ENCODE peak calls at places on chromosomes 7 and 10, in five cellular contexts. P is OCI-LY7; N is RWPE1; L is esophagus muscularis mucosa; F is CD4-positive, alpha-beta T cell. G is an unnamed sample.

GRCh38 chr7:150956395-150957118 is 21.6 kb downstream of the KCNH2 start:
- DNase-seq in P (no peak), F (no peak), N (no peak), L (no peak), G (no peak)

GRCh38 chr7:24865994-24866615 is 108.8 kb upstream of the GSDME start:
- DNase-seq in N (no peak), P (no peak), L (no peak), F (no peak), G (no peak)

GRCh38 chr10:17227367-17228080 is 517 bp upstream of the VIM start:
- DNase-seq in F (no peak), L (no peak), P (peak; percentile 24), N (no peak), G (peak; percentile 48)

GRCh38 chr10:35995515-35995914 is 353.4 kb upstream of the FZD8 start:
- DNase-seq in N (no peak), F (no peak), L (no peak), P (no peak), G (no peak)

GRCh38 chr7:92432299-92432946 is 14.9 kb upstream of the GATAD1 start:
- DNase-seq in L (no peak), P (no peak), F (no peak), N (no peak), G (no peak)

GRCh38 chr7:69992938-69993337 is 394.7 kb downstream of the AUTS2 start:
- DNase-seq in N (no peak), P (no peak), L (no peak), F (no peak), G (no peak)

GRCh38 chr10:110717830-110718595 is 73.9 kb downstream of the RBM20 start:
- DNase-seq in F (no peak), P (peak; percentile 60), L (no peak), N (no peak), G (peak; percentile 42)

GRCh38 chr7:111825046-111825445 is 262.8 kb upstream of the IMMP2L start:
- DNase-seq in F (no peak), N (no peak), P (no peak), L (no peak), G (no peak)

GRCh38 chr7:138008588-138009349 is 6.9 kb upstream of the CREB3L2 start:
- DNase-seq in F (no peak), N (peak; percentile 16), L (no peak), P (peak; percentile 77), G (peak; percentile 57)

GRCh38 chr10:63631971-63632370 is 110.8 kb downstream of the REEP3 start:
- DNase-seq in F (no peak), N (no peak), L (no peak), P (no peak), G (no peak)

GRCh38 chr7:159036916-159037605 is 107.6 kb downstream of the VIPR2 start:
- DNase-seq in F (no peak), L (peak; percentile 78), P (no peak), N (no peak), G (no peak)

GRCh38 chr7:121083138-121083789 is 94.8 kb downstream of the CPED1 start:
- DNase-seq in L (no peak), N (peak; percentile 49), F (no peak), P (no peak), G (no peak)

GRCh38 chr10:51960494-51960895 is 261.1 kb upstream of the CSTF2T start:
- DNase-seq in L (no peak), N (peak; percentile 25), F (no peak), P (peak; percentile 45), G (peak; percentile 16)

GRCh38 chr10:119233821-119234220 is 26.4 kb downstream of the GRK5 start:
- DNase-seq in F (no peak), P (no peak), N (no peak), L (no peak), G (no peak)

GRCh38 chr10:101089520-101090299 is 27.9 kb downstream of the KAZALD1 start:
- DNase-seq in L (no peak), F (no peak), N (no peak), P (no peak), G (no peak)

GRCh38 chr10:3136336-3136735 is 36.2 kb downstream of the PITRM1 start:
- DNase-seq in P (no peak), N (no peak), L (no peak), F (no peak), G (no peak)

GRCh38 chr7:11541330-11541729 is 290.7 kb downstream of the THSD7A start:
- DNase-seq in P (no peak), L (no peak), N (no peak), F (no peak), G (no peak)

GRCh38 chr10:21030096-21030495 is 133.0 kb upstream of the NEBL start:
- DNase-seq in N (peak; percentile 42), F (no peak), L (no peak), P (no peak), G (no peak)

GRCh38 chr7:130896051-130896881 is 162.3 kb upstream of the KLF14 start:
- DNase-seq in F (no peak), P (no peak), N (no peak), L (no peak), G (no peak)

GRCh38 chr7:43693687-43694398 is 35.5 kb downstream of the COA1 start:
- DNase-seq in F (no peak), L (no peak), N (peak; percentile 84), P (no peak), G (no peak)

GRCh38 chr10:68756766-68757165 is 35.7 kb downstream of the CCAR1 start:
- DNase-seq in L (no peak), N (no peak), P (no peak), F (no peak), G (no peak)

GRCh38 chr10:20897146-20897834 is at the start of gene NEBL:
- DNase-seq in F (no peak), N (no peak), P (no peak), L (no peak), G (no peak)

GRCh38 chr10:86971146-86971991 is 3.1 kb downstream of the ADIRF start:
- DNase-seq in F (peak; percentile 87), N (peak; percentile 94), L (peak; percentile 97), P (no peak), G (peak; percentile 89)

GRCh38 chr7:44326261-44327125 is 1.1 kb upstream of the CAMK2B start:
- DNase-seq in L (peak; percentile 75), F (no peak), N (no peak), P (no peak), G (no peak)

GRCh38 chr7:129375221-129375938 is 58.9 kb upstream of the STRIP2 start:
- DNase-seq in P (no peak), F (no peak), N (no peak), L (no peak), G (no peak)

GRCh38 chr10:118568327-118568848 is 27.1 kb downstream of the PRLHR start:
- DNase-seq in L (peak; percentile 70), N (peak; percentile 69), F (peak; percentile 18), P (peak; percentile 70), G (peak; percentile 65)

GRCh38 chr10:95308389-95309302 is 17.8 kb upstream of the PDLIM1 start:
- DNase-seq in P (no peak), L (peak; percentile 97), N (peak; percentile 91), F (no peak), G (no peak)

GRCh38 chr7:125423444-125424155 is 494.0 kb upstream of the POT1 start:
- DNase-seq in F (no peak), P (no peak), L (no peak), N (peak; percentile 26), G (no peak)

GRCh38 chr10:13659887-13660544 is 73.3 kb downstream of the PRPF18 start:
- DNase-seq in P (peak; percentile 43), N (peak; percentile 68), L (no peak), F (peak; percentile 58), G (peak; percentile 82)

GRCh38 chr10:102615361-102615760 is 28.9 kb upstream of the TRIM8 start:
- DNase-seq in N (no peak), F (no peak), L (no peak), P (peak; percentile 44), G (peak; percentile 32)

GRCh38 chr7:157397751-157398691 is 61.2 kb downstream of the DNAJB6 start:
- DNase-seq in N (peak; percentile 9), F (no peak), L (no peak), P (peak; percentile 31), G (no peak)
- TF ChIP-seq CTCF in N (no peak), F (peak; percentile 15), L (no peak), P (peak; percentile 73), G (peak; percentile 20)

DNA sequence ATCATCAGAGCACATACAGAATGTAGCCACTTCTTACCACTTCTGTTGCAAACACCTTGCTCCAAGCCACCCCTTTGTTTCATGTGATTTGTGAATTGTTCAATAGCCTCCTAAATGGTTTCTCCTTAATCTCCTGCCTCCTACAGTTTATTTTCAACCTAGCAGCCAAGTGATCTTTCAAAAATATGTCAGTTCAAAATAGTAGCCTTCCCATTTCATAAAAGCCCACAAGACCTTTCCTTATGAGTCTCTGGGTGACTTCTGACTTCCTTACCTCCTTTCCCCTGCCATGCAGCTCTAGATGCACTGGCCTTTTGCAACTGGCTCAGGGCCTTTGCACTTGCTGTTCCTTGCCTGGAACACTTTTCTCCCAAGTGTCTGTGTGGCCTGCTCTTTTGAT is 4.8 kb downstream of the MINDY4 start:
- DNase-seq in F (no peak), P (no peak), N (no peak), L (no peak), G (no peak)
- TF ChIP-seq CTCF in F (no peak), P (no peak), N (no peak), L (no peak), G (no peak)

DNA sequence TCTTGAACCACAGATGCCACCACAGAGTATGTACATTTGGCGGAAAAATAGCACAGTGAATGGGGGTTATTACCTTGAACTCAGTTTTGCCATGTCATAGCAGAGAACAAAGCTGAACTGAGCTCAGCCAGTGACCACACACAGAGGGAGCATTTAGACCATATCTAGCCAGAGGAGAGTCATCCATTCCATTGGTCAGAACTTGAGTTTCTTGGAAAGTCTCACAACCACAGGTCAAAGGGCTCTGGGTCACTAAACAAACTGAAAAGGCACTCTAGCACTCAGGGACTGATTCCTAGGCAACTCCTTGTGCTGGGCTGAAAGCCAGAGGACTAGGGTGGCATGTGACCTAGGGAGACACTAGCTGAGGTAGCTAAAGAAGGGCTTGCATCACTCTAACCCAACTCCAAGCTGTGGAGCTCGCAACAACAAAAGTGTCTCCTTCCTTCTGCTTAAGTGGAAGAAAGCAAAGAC is 239.7 kb upstream of the SEMA3D start:
- DNase-seq in N (no peak), P (no peak), F (no peak), L (no peak), G (no peak)
- TF ChIP-seq CTCF in N (no peak), P (no peak), F (no peak), L (no peak), G (no peak)

GRCh38 chr10:34698979-34699378 is 116.1 kb downstream of the PARD3 start:
- DNase-seq in F (no peak), L (peak; percentile 88), N (peak; percentile 81), P (no peak), G (no peak)

GRCh38 chr10:34701194-34701593 is 113.9 kb downstream of the PARD3 start:
- DNase-seq in P (no peak), N (no peak), F (no peak), L (peak; percentile 72), G (no peak)

GRCh38 chr10:34697366-34698247 is 117.5 kb downstream of the PARD3 start:
- DNase-seq in P (no peak), F (no peak), L (peak; percentile 75), N (no peak), G (no peak)

GRCh38 chr10:34698248-34698831 is 116.8 kb downstream of the PARD3 start:
- DNase-seq in P (no peak), L (peak; percentile 78), F (no peak), N (no peak), G (no peak)

DNA sequence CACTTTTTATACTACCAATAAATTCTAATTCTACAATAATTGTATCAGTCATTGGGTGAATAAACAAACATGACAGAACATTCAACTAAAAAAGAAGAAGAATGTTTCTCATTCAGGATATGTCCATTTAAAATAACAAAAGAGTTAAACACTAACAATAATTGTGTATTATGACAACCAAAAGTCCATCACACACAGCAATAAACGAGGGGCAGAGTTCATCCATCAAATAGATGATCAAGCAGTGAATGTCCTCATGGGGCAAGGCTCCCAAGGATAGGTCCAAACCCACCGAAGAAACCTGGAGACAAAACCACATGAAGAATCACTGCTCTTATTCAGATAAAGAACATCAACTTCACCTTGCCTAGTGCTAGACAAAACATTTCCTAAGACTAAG is 115.2 kb downstream of the PARD3 start:
- DNase-seq in N (no peak), L (peak; percentile 79), P (no peak), F (no peak), G (no peak)
- TF ChIP-seq CTCF in N (no peak), L (no peak), P (no peak), F (no peak), G (no peak)